ENCODE peak calls at places on chromosome 11, in ten cellular contexts. V, F, Z, W, U, A, N, Q, L and Y are unnamed samples.

GRCh38 chr11:27217948-27218410 is 145.0 kb downstream of the CCDC34 start:
- DNase-seq in V (no peak), F (no peak), Z (no peak), W (no peak), U (no peak), A (no peak), N (no peak), Q (peak), L (no peak), Y (peak)

GRCh38 chr11:47907499-47907898 is 59.3 kb upstream of the NUP160 start:
- DNase-seq in V (no peak), F (no peak), Z (no peak), W (no peak), U (no peak), A (no peak), N (no peak), Q (peak), L (no peak), Y (peak)

GRCh38 chr11:112051768-112052167 is 22.0 kb downstream of the PIH1D2 start:
- DNase-seq in V (no peak), F (no peak), Z (no peak), W (no peak), U (no peak), A (no peak), N (no peak), Q (no peak), L (no peak), Y (no peak)

GRCh38 chr11:1178201-1178885 is 20.6 kb downstream of the MUC5AC start:
- DNase-seq in V (no peak), F (no peak), Z (no peak), W (no peak), U (no peak), A (peak), N (no peak), Q (no peak), L (no peak), Y (no peak)

GRCh38 chr11:75303544-75304224 is 47.8 kb downstream of the ARRB1 start:
- DNase-seq in V (no peak), F (no peak), Z (no peak), W (no peak), U (no peak), A (no peak), N (no peak), Q (no peak), L (peak), Y (no peak)

GRCh38 chr11:98365941-98366340 is 654.8 kb upstream of the CNTN5 start:
- DNase-seq in V (no peak), F (no peak), Z (no peak), W (no peak), U (no peak), A (no peak), N (no peak), Q (no peak), L (no peak), Y (no peak)

GRCh38 chr11:123238297-123238696 is 43.2 kb upstream of the CLMP start:
- DNase-seq in V (no peak), F (peak), Z (no peak), W (no peak), U (no peak), A (no peak), N (peak), Q (peak), L (no peak), Y (no peak)

GRCh38 chr11:121347094-121347493 is 54.5 kb downstream of the SC5D start:
- DNase-seq in V (no peak), F (no peak), Z (no peak), W (no peak), U (no peak), A (no peak), N (no peak), Q (no peak), L (no peak), Y (no peak)

GRCh38 chr11:87137711-87138110 is 100.0 kb downstream of the TMEM135 start:
- DNase-seq in V (no peak), F (no peak), Z (no peak), W (peak), U (no peak), A (no peak), N (no peak), Q (peak), L (no peak), Y (no peak)

GRCh38 chr11:33515347-33515746 is 185.3 kb downstream of the C11orf91 start:
- DNase-seq in V (no peak), F (no peak), Z (no peak), W (no peak), U (no peak), A (peak), N (no peak), Q (peak), L (no peak), Y (peak)

GRCh38 chr11:59062602-59063529 is 23.2 kb upstream of the GLYATL1B start:
- DNase-seq in V (no peak), F (no peak), Z (no peak), W (no peak), U (no peak), A (no peak), N (no peak), Q (no peak), L (no peak), Y (no peak)

GRCh38 chr11:2515401-2516275 is 70.8 kb downstream of the KCNQ1 start:
- DNase-seq in V (no peak), F (peak), Z (peak), W (no peak), U (peak), A (no peak), N (peak), Q (no peak), L (peak), Y (no peak)

GRCh38 chr11:94910779-94911178 is 62.6 kb downstream of the CWC15 start:
- DNase-seq in V (no peak), F (no peak), Z (no peak), W (peak), U (no peak), A (no peak), N (no peak), Q (peak), L (no peak), Y (peak)

GRCh38 chr11:12122083-12122482 is 11.7 kb downstream of the MICAL2 start:
- DNase-seq in V (no peak), F (no peak), Z (no peak), W (no peak), U (peak), A (no peak), N (no peak), Q (no peak), L (peak), Y (no peak)

GRCh38 chr11:28245131-28245530 is 136.9 kb downstream of the METTL15 start:
- DNase-seq in V (no peak), F (no peak), Z (no peak), W (no peak), U (no peak), A (no peak), N (no peak), Q (peak), L (no peak), Y (no peak)

GRCh38 chr11:1891831-1892115 is at the start of gene PRR33:
- DNase-seq in V (no peak), F (no peak), Z (no peak), W (no peak), U (no peak), A (no peak), N (no peak), Q (no peak), L (no peak), Y (no peak)

GRCh38 chr11:116513894-116514293 is 258.9 kb downstream of the BUD13 start:
- DNase-seq in V (no peak), F (peak), Z (peak), W (no peak), U (no peak), A (no peak), N (no peak), Q (peak), L (peak), Y (no peak)

GRCh38 chr11:119878990-119879389 is 150.0 kb upstream of the NECTIN1 start:
- DNase-seq in V (no peak), F (no peak), Z (no peak), W (no peak), U (no peak), A (no peak), N (no peak), Q (no peak), L (no peak), Y (no peak)

GRCh38 chr11:118633979-118634378 is 26.6 kb downstream of the PHLDB1 start:
- DNase-seq in V (no peak), F (no peak), Z (no peak), W (no peak), U (no peak), A (no peak), N (no peak), Q (peak), L (no peak), Y (no peak)

GRCh38 chr11:47766363-47767227 is 546 bp downstream of the FNBP4 start:
- DNase-seq in V (no peak), F (peak), Z (peak), W (no peak), U (peak), A (peak), N (peak), Q (peak), L (peak), Y (no peak)

GRCh38 chr11:109034341-109034696 is 369.4 kb downstream of the DDX10 start:
- DNase-seq in V (no peak), F (no peak), Z (no peak), W (no peak), U (no peak), A (no peak), N (no peak), Q (peak), L (no peak), Y (no peak)

GRCh38 chr11:95364324-95365295 is 133.6 kb upstream of the SESN3 start:
- DNase-seq in V (no peak), F (no peak), Z (no peak), W (no peak), U (no peak), A (no peak), N (no peak), Q (no peak), L (no peak), Y (no peak)

GRCh38 chr11:8059030-8059429 is 22.0 kb upstream of the TUB start:
- DNase-seq in V (no peak), F (no peak), Z (no peak), W (no peak), U (no peak), A (no peak), N (no peak), Q (no peak), L (no peak), Y (no peak)

GRCh38 chr11:76742912-76743311 is 40.2 kb upstream of the TSKU start:
- DNase-seq in V (no peak), F (no peak), Z (no peak), W (peak), U (no peak), A (no peak), N (no peak), Q (peak), L (no peak), Y (peak)

GRCh38 chr11:116853461-116854073 is 16.1 kb upstream of the APOA1 start:
- DNase-seq in V (no peak), F (no peak), Z (peak), W (peak), U (no peak), A (peak), N (no peak), Q (peak), L (no peak), Y (peak)

GRCh38 chr11:19216709-19217374 is 15.1 kb upstream of the CSRP3 start:
- DNase-seq in V (no peak), F (no peak), Z (no peak), W (no peak), U (no peak), A (no peak), N (no peak), Q (no peak), L (no peak), Y (no peak)

GRCh38 chr11:94493146-94493442 is 550 bp downstream of the MRE11 start:
- DNase-seq in V (no peak), F (no peak), Z (no peak), W (no peak), U (no peak), A (no peak), N (no peak), Q (no peak), L (no peak), Y (no peak)

GRCh38 chr11:8338138-8338537 is 74.5 kb upstream of the LMO1 start:
- DNase-seq in V (no peak), F (no peak), Z (peak), W (no peak), U (peak), A (no peak), N (no peak), Q (peak), L (peak), Y (no peak)

GRCh38 chr11:66579017-66579606 is 10.7 kb upstream of the CTSF start:
- DNase-seq in V (peak), F (peak), Z (peak), W (peak), U (peak), A (peak), N (peak), Q (peak), L (peak), Y (peak)

GRCh38 chr11:44578279-44578678 is 12.8 kb downstream of the CD82 start:
- DNase-seq in V (no peak), F (no peak), Z (no peak), W (no peak), U (no peak), A (no peak), N (no peak), Q (no peak), L (no peak), Y (no peak)

GRCh38 chr11:64642418-64642735 is 51.4 kb downstream of the SLC22A12 start:
- DNase-seq in V (no peak), F (no peak), Z (no peak), W (no peak), U (no peak), A (no peak), N (no peak), Q (no peak), L (no peak), Y (no peak)
- H3K4me3 ChIP-seq in V (no peak), F (no peak), Z (peak), W (no peak), U (no peak), A (no peak), N (no peak), Q (no peak), L (no peak), Y (no peak)

GRCh38 chr11:65209711-65210360 is 28.1 kb downstream of the CAPN1 start:
- DNase-seq in V (no peak), F (no peak), Z (no peak), W (no peak), U (no peak), A (no peak), N (no peak), Q (no peak), L (peak), Y (no peak)
- TF ChIP-seq CTCF in V (no peak), F (no peak), Z (no peak), W (no peak), U (no peak), A (no peak), N (no peak), Q (no peak), L (no peak), Y (no peak)

GRCh38 chr11:65546217-65546958 is 11.8 kb downstream of the LTBP3 start:
- DNase-seq in V (no peak), F (peak), Z (peak), W (no peak), U (peak), A (peak), N (peak), Q (no peak), L (peak), Y (no peak)
- H3K4me3 ChIP-seq in V (peak), F (no peak), Z (peak), W (no peak), U (peak), A (peak), N (no peak), Q (no peak), L (peak), Y (no peak)

GRCh38 chr11:70503878-70504240 is 105.5 kb downstream of the CTTN start:
- DNase-seq in V (no peak), F (no peak), Z (peak), W (no peak), U (no peak), A (no peak), N (no peak), Q (no peak), L (peak), Y (no peak)
- TF ChIP-seq CTCF in V (no peak), F (no peak), Z (peak), W (peak), U (no peak), A (peak), N (no peak), Q (peak), L (peak), Y (peak)

GRCh38 chr11:6095798-6096197 is 11.7 kb upstream of the OR56B4 start:
- DNase-seq in V (no peak), F (no peak), Z (no peak), W (no peak), U (no peak), A (no peak), N (no peak), Q (no peak), L (no peak), Y (no peak)
- H3K4me3 ChIP-seq in V (no peak), F (no peak), Z (no peak), W (no peak), U (no peak), A (no peak), N (no peak), Q (no peak), L (no peak), Y (no peak)

GRCh38 chr11:128757235-128757711 is 63.4 kb downstream of the FLI1 start:
- DNase-seq in V (no peak), F (no peak), Z (peak), W (no peak), U (no peak), A (peak), N (no peak), Q (peak), L (peak), Y (no peak)
- TF ChIP-seq CTCF in V (no peak), F (peak), Z (peak), W (peak), U (peak), A (peak), N (peak), Q (peak), L (peak), Y (peak)

DNA sequence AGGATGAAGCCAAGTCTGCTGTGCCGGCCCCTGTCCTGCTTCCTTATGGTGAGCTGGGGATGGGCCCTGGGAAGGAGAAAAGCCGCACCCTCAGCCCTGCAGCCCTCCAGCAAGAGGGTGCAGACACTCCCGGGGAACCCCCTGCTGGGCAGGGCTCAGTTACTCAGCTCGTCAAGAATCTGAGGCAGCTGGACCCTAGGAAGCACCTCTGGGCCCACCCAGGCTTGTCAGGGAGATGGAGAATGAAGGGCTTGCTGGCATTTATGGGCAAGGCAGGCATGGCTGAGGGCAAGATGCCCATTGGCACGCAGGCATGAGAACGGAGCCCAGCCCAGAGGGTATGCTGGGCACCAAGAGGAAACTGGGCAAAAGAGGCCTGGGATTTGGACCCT is 12.9 kb downstream of the RELT start:
- DNase-seq in V (no peak), F (no peak), Z (no peak), W (no peak), U (no peak), A (no peak), N (no peak), Q (no peak), L (no peak), Y (no peak)
- H3K4me3 ChIP-seq in V (no peak), F (no peak), Z (no peak), W (no peak), U (no peak), A (no peak), N (no peak), Q (no peak), L (no peak), Y (no peak)